ENCODE peak calls at places on chromosomes 12 and 14, in six cellular contexts. U, Q, E, M, F and O are unnamed samples.

GRCh38 chr12:120640840-120641833 is 711 bp downstream of the CABP1 start:
- DNase-seq in F (peak), U (peak), E (peak), Q (peak), M (peak), O (peak)

GRCh38 chr12:4287325-4288290 is 14.0 kb downstream of the CCND2 start:
- DNase-seq in M (no peak), Q (no peak), F (no peak), E (no peak), U (no peak), O (no peak)

GRCh38 chr12:20101046-20101445 is 267.3 kb upstream of the PDE3A start:
- DNase-seq in F (no peak), M (no peak), U (no peak), Q (peak), E (no peak), O (no peak)

GRCh38 chr12:114011711-114012110 is 45.6 kb upstream of the RBM19 start:
- DNase-seq in Q (no peak), M (no peak), U (no peak), F (peak), E (no peak), O (no peak)

GRCh38 chr12:27779837-27780611 is at the start of the genes KLHL42 and MANSC4:
- DNase-seq in M (peak), F (peak), U (no peak), E (peak), Q (peak), O (peak)

GRCh38 chr12:71299541-71300376 is 139.8 kb upstream of the LGR5 start:
- DNase-seq in M (no peak), Q (no peak), U (no peak), F (no peak), E (no peak), O (no peak)

GRCh38 chr12:49331360-49332222 is 5.4 kb downstream of the C1QL4 start:
- DNase-seq in Q (peak), M (peak), E (no peak), F (peak), U (no peak), O (peak)

GRCh38 chr14:35367056-35367372 is 37.5 kb downstream of the NFKBIA start:
- DNase-seq in U (no peak), F (no peak), M (no peak), Q (no peak), E (no peak), O (no peak)

GRCh38 chr14:32654106-32654505 is 284.6 kb upstream of the NPAS3 start:
- DNase-seq in U (no peak), Q (no peak), F (no peak), E (no peak), M (no peak), O (no peak)

GRCh38 chr14:49621114-49621881 is 699 bp downstream of the MGAT2 start:
- DNase-seq in E (no peak), F (peak), M (peak), Q (peak), U (no peak), O (no peak)

GRCh38 chr14:91158091-91158790 is 44.4 kb downstream of the DGLUCY start:
- DNase-seq in F (no peak), M (no peak), U (no peak), E (no peak), Q (no peak), O (no peak)

GRCh38 chr14:65357091-65357490 is 55.4 kb upstream of the FUT8 start:
- DNase-seq in M (no peak), Q (no peak), U (no peak), F (no peak), E (no peak), O (no peak)

GRCh38 chr12:87094356-87094755 is 838.2 kb upstream of the MGAT4C start:
- DNase-seq in M (no peak), E (no peak), Q (peak), F (peak), U (no peak), O (peak)

GRCh38 chr14:89365071-89365801 is 51.8 kb downstream of the FOXN3 start:
- DNase-seq in Q (peak), F (no peak), E (no peak), M (no peak), U (no peak), O (peak)

GRCh38 chr12:115691123-115691522 is 586.4 kb downstream of the MED13L start:
- DNase-seq in E (no peak), F (peak), U (no peak), M (no peak), Q (no peak), O (no peak)

GRCh38 chr12:49921936-49922335 is 18.2 kb upstream of the FAIM2 start:
- DNase-seq in U (no peak), F (no peak), E (no peak), M (peak), Q (no peak), O (no peak)

GRCh38 chr12:53107122-53107521 is 3.8 kb downstream of the SOAT2 start:
- DNase-seq in U (no peak), Q (no peak), E (no peak), F (no peak), M (no peak), O (no peak)

GRCh38 chr14:71532349-71532748 is 399.9 kb upstream of the RGS6 start:
- DNase-seq in U (no peak), Q (peak), F (no peak), E (no peak), M (no peak), O (no peak)

GRCh38 chr12:25876383-25877045 is 82.0 kb upstream of the RASSF8 start:
- DNase-seq in Q (no peak), F (peak), E (no peak), M (no peak), U (no peak), O (no peak)

GRCh38 chr12:81330480-81330879 is 252.6 kb downstream of the ACSS3 start:
- DNase-seq in M (no peak), F (peak), U (no peak), E (no peak), Q (no peak), O (no peak)

GRCh38 chr14:22545842-22546721 is 42.9 kb downstream of the DAD1 start:
- DNase-seq in Q (peak), M (no peak), U (no peak), F (peak), E (no peak), O (peak)

GRCh38 chr12:101824831-101825230 is 5.9 kb downstream of the GNPTAB start:
- DNase-seq in Q (no peak), M (no peak), F (peak), U (no peak), E (no peak), O (no peak)

GRCh38 chr14:94542811-94543449 is 18.3 kb upstream of the SERPINA4 start:
- DNase-seq in U (no peak), F (no peak), E (no peak), M (no peak), Q (no peak), O (no peak)

GRCh38 chr12:45663452-45663851 is 66.1 kb upstream of the ARID2 start:
- DNase-seq in F (no peak), E (peak), U (no peak), M (no peak), Q (no peak), O (no peak)

GRCh38 chr12:121598672-121599287 is 18.0 kb upstream of the KDM2B start:
- DNase-seq in F (no peak), E (no peak), Q (no peak), U (no peak), M (no peak), O (no peak)

GRCh38 chr14:48398675-48399282 is 723.4 kb upstream of the MDGA2 start:
- DNase-seq in M (no peak), U (no peak), E (peak), F (peak), Q (peak), O (peak)

GRCh38 chr12:6842075-6842474 is 1.4 kb downstream of the GNB3 start:
- DNase-seq in M (no peak), F (no peak), U (no peak), Q (no peak), E (no peak), O (no peak)

GRCh38 chr14:95046711-95047681 is 110.3 kb downstream of the DICER1 start:
- DNase-seq in U (no peak), F (no peak), E (no peak), Q (peak), M (peak), O (peak)

GRCh38 chr12:1688086-1688710 is 2.7 kb upstream of the ADIPOR2 start:
- DNase-seq in U (no peak), E (no peak), M (no peak), Q (no peak), F (no peak), O (no peak)

GRCh38 chr14:86015511-86015910 is 485.6 kb downstream of the FLRT2 start:
- DNase-seq in M (no peak), Q (peak), E (no peak), F (no peak), U (no peak), O (no peak)

GRCh38 chr14:50901361-50901760 is 29.5 kb downstream of the ABHD12B start:
- DNase-seq in M (no peak), F (no peak), U (no peak), Q (no peak), E (no peak), O (no peak)

GRCh38 chr14:50906326-50906725 is 34.5 kb downstream of the ABHD12B start:
- DNase-seq in Q (no peak), F (no peak), M (no peak), U (no peak), E (no peak), O (no peak)

DNA sequence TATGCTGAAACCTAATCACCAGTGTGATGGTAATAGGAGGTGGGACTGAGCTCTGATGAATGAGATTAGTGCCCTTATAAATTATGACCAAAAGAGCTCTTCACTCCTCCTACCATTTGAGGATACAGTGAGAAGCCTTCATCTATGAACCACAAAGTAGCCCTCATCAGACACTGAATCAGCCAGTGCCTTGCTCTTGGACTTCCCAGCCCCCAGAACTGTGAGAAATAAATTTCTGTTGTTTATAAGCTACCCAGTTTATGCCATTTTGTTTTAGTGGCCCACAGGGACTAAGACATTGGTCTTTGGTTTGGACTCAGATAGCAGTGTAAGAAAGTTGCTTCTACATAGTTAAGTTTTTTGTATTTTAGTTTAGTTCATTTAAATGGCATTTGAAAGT is 32.9 kb downstream of the ABHD12B start:
- DNase-seq in F (no peak), Q (no peak), U (no peak), E (no peak), M (no peak), O (no peak)
- H2BK15ac ChIP-seq in F (no peak), Q (no peak), U (no peak), E (no peak), M (no peak), O (no peak)

GRCh38 chr12:104585448-104586055 is 128.8 kb downstream of the CHST11 start:
- DNase-seq in Q (no peak), E (no peak), M (no peak), U (no peak), F (no peak), O (no peak)
- H2BK120ac ChIP-seq in Q (no peak), E (no peak), M (no peak), U (no peak), F (no peak), O (no peak)

GRCh38 chr14:93115069-93115919 is 431 bp downstream of the ITPK1 start:
- DNase-seq in Q (peak), U (no peak), F (peak), E (peak), M (peak), O (peak)
- H3K4ac ChIP-seq in Q (no peak), U (peak), F (peak), E (no peak), M (no peak), O (no peak)

GRCh38 chr14:93302688-93303581 is 29.9 kb downstream of the BTBD7 start:
- DNase-seq in U (no peak), M (no peak), F (peak), Q (no peak), E (no peak), O (no peak)

GRCh38 chr14:93303659-93304058 is 29.2 kb downstream of the BTBD7 start:
- DNase-seq in Q (no peak), M (no peak), F (peak), U (no peak), E (no peak), O (no peak)

GRCh38 chr14:93301821-93302447 is 30.9 kb downstream of the BTBD7 start:
- DNase-seq in U (peak), Q (no peak), E (no peak), F (peak), M (peak), O (peak)

GRCh38 chr14:93295541-93296220 is 37.2 kb downstream of the BTBD7 start:
- DNase-seq in M (no peak), E (no peak), U (no peak), F (no peak), Q (no peak), O (no peak)

GRCh38 chr14:93299831-93300230 is 33.0 kb downstream of the BTBD7 start:
- DNase-seq in Q (no peak), M (no peak), F (no peak), U (no peak), E (no peak), O (no peak)
- H2BK15ac ChIP-seq in Q (no peak), M (no peak), F (no peak), U (no peak), E (no peak), O (no peak)

GRCh38 chr12:12881495-12881894 is 9.9 kb upstream of the GPRC5A start:
- DNase-seq in E (no peak), Q (peak), U (no peak), M (no peak), F (no peak), O (no peak)

GRCh38 chr12:12880537-12880936 is 10.8 kb upstream of the GPRC5A start:
- DNase-seq in F (no peak), U (no peak), M (no peak), Q (no peak), E (no peak), O (no peak)

GRCh38 chr12:12885060-12885792 is 6.1 kb upstream of the GPRC5A start:
- DNase-seq in E (no peak), M (peak), Q (no peak), F (peak), U (no peak), O (no peak)

GRCh38 chr12:12883369-12884001 is 7.9 kb upstream of the GPRC5A start:
- DNase-seq in E (no peak), M (no peak), Q (peak), U (no peak), F (no peak), O (peak)

GRCh38 chr12:12882288-12882687 is 9.1 kb upstream of the GPRC5A start:
- DNase-seq in Q (no peak), F (no peak), M (no peak), E (no peak), U (no peak), O (no peak)
- H2BK120ac ChIP-seq in Q (peak), F (no peak), M (no peak), E (no peak), U (no peak), O (peak)

GRCh38 chr12:54359762-54360351 is 4.4 kb downstream of the GPR84 start:
- DNase-seq in U (no peak), F (no peak), M (no peak), E (no peak), Q (no peak), O (no peak)
- H3K4ac ChIP-seq in U (no peak), F (peak), M (no peak), E (no peak), Q (peak), O (peak)

DNA sequence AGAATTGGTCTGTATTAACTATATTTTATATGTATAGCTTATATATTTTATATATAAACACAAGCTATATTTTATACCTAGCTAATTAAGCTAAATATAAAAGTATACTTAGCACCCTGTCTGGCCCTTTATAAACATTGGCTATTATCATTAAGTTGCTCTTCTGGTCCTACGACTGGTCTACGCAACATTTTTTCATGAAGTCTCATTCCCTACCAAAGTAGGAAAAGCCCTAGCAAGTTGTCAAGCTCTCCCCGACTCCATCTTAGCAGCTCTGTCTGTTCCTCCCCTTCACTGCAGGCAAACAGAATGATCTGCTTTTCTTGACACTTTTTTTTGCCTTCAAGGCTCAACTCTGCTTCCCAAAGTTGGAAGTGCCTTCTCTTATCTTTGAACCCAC is 36.7 kb upstream of the ELK3 start:
- DNase-seq in F (no peak), M (no peak), U (no peak), E (no peak), Q (no peak), O (no peak)
- H2BK15ac ChIP-seq in F (no peak), M (no peak), U (no peak), E (no peak), Q (no peak), O (no peak)